ENCODE peak calls at places on chromosomes 3 and 15, in seven cellular contexts. One of them, this sample, is unnamed.

GRCh38 chr15:29143909-29144308 is 125.7 kb downstream of the NSMCE3 start:
- DNase-seq in HTR-8/SVneo: peak; percentile 27
- DNase-seq in GM13977: no peak
- DNase-seq in HT-29: no peak
- DNase-seq in WTC11: no peak
- DNase-seq in psoas muscle: no peak
- DNase-seq in upper lobe of right lung: no peak
- DNase-seq in this sample: no peak

GRCh38 chr3:112519424-112520001 is 20.2 kb upstream of the BTLA start:
- DNase-seq in GM13977: peak; percentile 55
- DNase-seq in psoas muscle: no peak
- DNase-seq in upper lobe of right lung: no peak
- DNase-seq in WTC11: no peak
- DNase-seq in HTR-8/SVneo: peak; percentile 49
- DNase-seq in HT-29: peak; percentile 86
- DNase-seq in this sample: no peak

GRCh38 chr3:123652346-123652984 is 67.6 kb upstream of the HACD2 start:
- DNase-seq in HTR-8/SVneo: peak; percentile 83
- DNase-seq in HT-29: peak; percentile 88
- DNase-seq in GM13977: peak; percentile 78
- DNase-seq in upper lobe of right lung: peak; percentile 88
- DNase-seq in WTC11: peak; percentile 89
- DNase-seq in psoas muscle: peak; percentile 87
- DNase-seq in this sample: peak; percentile 84

GRCh38 chr3:11201246-11202024 is 47.1 kb downstream of the HRH1 start:
- DNase-seq in GM13977: no peak
- DNase-seq in HT-29: no peak
- DNase-seq in upper lobe of right lung: no peak
- DNase-seq in WTC11: no peak
- DNase-seq in HTR-8/SVneo: no peak
- DNase-seq in psoas muscle: no peak
- DNase-seq in this sample: no peak

GRCh38 chr3:48015451-48016182 is 599 bp downstream of the MAP4 start:
- DNase-seq in WTC11: no peak
- DNase-seq in GM13977: no peak
- DNase-seq in upper lobe of right lung: no peak
- DNase-seq in HTR-8/SVneo: no peak
- DNase-seq in HT-29: peak; percentile 26
- DNase-seq in psoas muscle: no peak
- DNase-seq in this sample: no peak

GRCh38 chr3:14634763-14635400 is 16.7 kb upstream of the CCDC174 start:
- DNase-seq in upper lobe of right lung: no peak
- DNase-seq in psoas muscle: no peak
- DNase-seq in WTC11: no peak
- DNase-seq in GM13977: no peak
- DNase-seq in HTR-8/SVneo: no peak
- DNase-seq in HT-29: no peak
- DNase-seq in this sample: no peak

GRCh38 chr3:50516048-50516871 is 12.8 kb upstream of the CACNA2D2 start:
- DNase-seq in psoas muscle: peak; percentile 79
- DNase-seq in HTR-8/SVneo: no peak
- DNase-seq in WTC11: peak; percentile 70
- DNase-seq in GM13977: no peak
- DNase-seq in HT-29: no peak
- DNase-seq in upper lobe of right lung: peak; percentile 88
- DNase-seq in this sample: peak; percentile 93

GRCh38 chr3:52714335-52715302 is 8.7 kb downstream of the SPCS1 start:
- DNase-seq in GM13977: no peak
- DNase-seq in HT-29: no peak
- DNase-seq in HTR-8/SVneo: no peak
- DNase-seq in psoas muscle: no peak
- DNase-seq in WTC11: peak; percentile 96
- DNase-seq in upper lobe of right lung: no peak
- DNase-seq in this sample: peak; percentile 98

GRCh38 chr3:116815831-116816588 is 106.4 kb downstream of the TUSC7 start:
- DNase-seq in psoas muscle: no peak
- DNase-seq in HTR-8/SVneo: no peak
- DNase-seq in HT-29: no peak
- DNase-seq in upper lobe of right lung: no peak
- DNase-seq in WTC11: no peak
- DNase-seq in GM13977: no peak
- DNase-seq in this sample: no peak

GRCh38 chr3:53152316-53152715 is 8.7 kb upstream of the PRKCD start:
- DNase-seq in HT-29: no peak
- DNase-seq in GM13977: no peak
- DNase-seq in WTC11: no peak
- DNase-seq in psoas muscle: no peak
- DNase-seq in HTR-8/SVneo: no peak
- DNase-seq in upper lobe of right lung: no peak
- DNase-seq in this sample: no peak

This sample was measured in H9.